ENCODE peak calls at places on chromosomes 1 and 21, in ten cellular contexts. D, K, B, N, S, Q, H, G, A and R are unnamed samples.

GRCh38 chr1:65896721-65897120 is 104.0 kb downstream of the PDE4B start:
- DNase-seq in Q (no peak), K (peak), N (no peak), A (no peak), B (no peak), D (no peak), H (peak), G (no peak), S (no peak), R (no peak)

GRCh38 chr1:59044535-59045121 is 252.3 kb upstream of the FGGY start:
- DNase-seq in D (no peak), G (no peak), S (no peak), H (peak), K (peak), B (no peak), A (no peak), N (peak), Q (no peak), R (no peak)

GRCh38 chr1:157040802-157041201 is 4.7 kb downstream of the ARHGEF11 start:
- DNase-seq in Q (no peak), H (peak), S (no peak), D (no peak), B (no peak), N (no peak), G (no peak), K (peak), A (no peak), R (no peak)

GRCh38 chr21:16194851-16195251 is 465.1 kb downstream of the USP25 start:
- DNase-seq in B (no peak), G (no peak), A (no peak), H (peak), N (no peak), D (no peak), S (peak), Q (no peak), K (peak), R (no peak)

GRCh38 chr1:56576880-56577858 is 2.2 kb downstream of the PLPP3 start:
- DNase-seq in S (peak), H (peak), K (peak), A (no peak), G (no peak), B (no peak), N (no peak), D (peak), Q (no peak), R (no peak)

GRCh38 chr1:47558601-47559593 is 121.1 kb downstream of the FOXD2 start:
- DNase-seq in Q (peak), B (no peak), G (peak), N (no peak), K (peak), A (no peak), H (no peak), S (no peak), D (peak), R (no peak)

GRCh38 chr1:31689394-31689793 is 14.4 kb downstream of the COL16A1 start:
- DNase-seq in G (no peak), K (peak), S (no peak), A (no peak), B (no peak), D (no peak), N (no peak), H (peak), Q (no peak), R (no peak)

GRCh38 chr1:234926574-234927311 is 201.9 kb downstream of the TOMM20 start:
- DNase-seq in K (no peak), H (no peak), G (no peak), Q (no peak), A (no peak), S (no peak), N (peak), B (peak), D (no peak), R (no peak)

GRCh38 chr1:2255047-2255419 is 26.9 kb downstream of the SKI start:
- DNase-seq in Q (no peak), B (no peak), G (no peak), N (no peak), S (no peak), H (no peak), D (no peak), K (no peak), A (no peak), R (no peak)

GRCh38 chr1:15080328-15081033 is 73.1 kb upstream of the TMEM51 start:
- DNase-seq in K (no peak), H (no peak), S (no peak), Q (no peak), A (no peak), N (no peak), G (no peak), B (no peak), D (no peak), R (no peak)

GRCh38 chr1:46520063-46520911 is 30.7 kb downstream of the DMBX1 start:
- DNase-seq in H (peak), D (no peak), N (no peak), G (no peak), Q (no peak), S (no peak), K (peak), B (no peak), A (no peak), R (no peak)

GRCh38 chr1:228697209-228698016 is 37.9 kb upstream of the RHOU start:
- DNase-seq in Q (no peak), N (no peak), K (peak), D (no peak), B (no peak), G (no peak), A (peak), H (peak), S (no peak), R (peak)

GRCh38 chr1:58432813-58433668 is 113.5 kb downstream of the OMA1 start:
- DNase-seq in K (peak), A (peak), G (peak), Q (no peak), N (no peak), D (no peak), S (no peak), B (no peak), H (peak), R (peak)

GRCh38 chr21:46084041-46084561 is 13.8 kb upstream of the COL6A2 start:
- DNase-seq in H (no peak), D (no peak), K (no peak), N (no peak), G (no peak), Q (no peak), A (no peak), S (no peak), B (no peak), R (no peak)

GRCh38 chr1:9426291-9426711 is 113.0 kb upstream of the SLC25A33 start:
- DNase-seq in D (no peak), B (peak), Q (peak), S (no peak), N (peak), H (no peak), K (no peak), A (no peak), G (no peak), R (no peak)

GRCh38 chr1:25774921-25775774 is 24.8 kb upstream of the SELENON start:
- DNase-seq in S (no peak), G (no peak), A (no peak), K (no peak), D (no peak), H (peak), N (peak), B (peak), Q (no peak), R (no peak)